ENCODE peak calls at places on chromosome 12, in four cellular contexts. S, B, T and V are unnamed samples. For H3K4me1, the result is how much of the 10 kb centered on the place peaks cover.

GRCh38 chr12:69298133-69298532 is 50.0 kb upstream of the LYZ start:
- DNase-seq in S (no peak), B (no peak), T (no peak), V (no peak)

GRCh38 chr12:110354172-110354780 is 49.2 kb downstream of the ANAPC7 start:
- DNase-seq in S (no peak), B (no peak), T (no peak), V (no peak)

GRCh38 chr12:129696952-129697351 is 206.9 kb downstream of the TMEM132D start:
- DNase-seq in S (no peak), B (no peak), T (no peak), V (no peak)

GRCh38 chr12:38279756-38280155 is 36.8 kb upstream of the ALG10B start:
- DNase-seq in S (no peak), B (no peak), T (no peak), V (no peak)

GRCh38 chr12:104691661-104692334 is 235.1 kb downstream of the CHST11 start:
- DNase-seq in S (no peak), B (no peak), T (no peak), V (no peak)

GRCh38 chr12:18139989-18140596 is 50.1 kb upstream of the RERGL start:
- DNase-seq in S (no peak), B (no peak), T (peak), V (no peak)

GRCh38 chr12:119005832-119006360 is 24.6 kb downstream of the SRRM4 start:
- DNase-seq in S (no peak), B (no peak), T (no peak), V (no peak)

GRCh38 chr12:103431387-103431786 is 64.4 kb downstream of the C12orf42 start:
- DNase-seq in S (no peak), B (no peak), T (no peak), V (no peak)

GRCh38 chr12:65853489-65854157 is 29.3 kb downstream of the HMGA2 start:
- DNase-seq in S (no peak), B (no peak), T (no peak), V (no peak)

GRCh38 chr12:123445388-123446344 is 9.2 kb upstream of the RILPL2 start:
- DNase-seq in S (peak), B (no peak), T (no peak), V (peak)

GRCh38 chr12:64452559-64453329 is 824 bp downstream of the TBK1 start:
- DNase-seq in S (no peak), B (no peak), T (peak), V (no peak)

GRCh38 chr12:34400986-34401658 is 378.8 kb downstream of the ALG10 start:
- DNase-seq in S (peak), B (peak), T (no peak), V (peak)

GRCh38 chr12:112967306-112967705 is 11.0 kb upstream of the OAS2 start:
- DNase-seq in S (no peak), B (no peak), T (no peak), V (no peak)

GRCh38 chr12:102510463-102510862 is 30.1 kb upstream of the IGF1 start:
- DNase-seq in S (no peak), B (no peak), T (no peak), V (no peak)

GRCh38 chr12:107504503-107504885 is 181.1 kb upstream of the PWP1 start:
- DNase-seq in S (no peak), B (no peak), T (no peak), V (no peak)

GRCh38 chr12:95102916-95103671 is 29.7 kb upstream of the NR2C1 start:
- DNase-seq in S (no peak), B (no peak), T (no peak), V (no peak)

GRCh38 chr12:15550778-15551177 is 228.5 kb downstream of the PTPRO start:
- DNase-seq in S (no peak), B (no peak), T (no peak), V (no peak)

GRCh38 chr12:92170050-92170449 is 24.4 kb upstream of the BTG1 start:
- DNase-seq in S (no peak), B (no peak), T (no peak), V (no peak)

GRCh38 chr12:103144278-103144677 is 186.8 kb downstream of the ASCL1 start:
- DNase-seq in S (no peak), B (no peak), T (no peak), V (no peak)

GRCh38 chr12:117587646-117588287 is 226.3 kb upstream of the NOS1 start:
- DNase-seq in S (no peak), B (peak), T (peak), V (no peak)

GRCh38 chr12:124814741-124815613 is 48.7 kb downstream of the SCARB1 start:
- DNase-seq in S (no peak), B (peak), T (no peak), V (no peak)

GRCh38 chr12:45737638-45738037 is 8.1 kb downstream of the ARID2 start:
- DNase-seq in S (no peak), B (no peak), T (no peak), V (no peak)

GRCh38 chr12:124130717-124131670 is 158.0 kb downstream of the ZNF664 start:
- DNase-seq in S (no peak), B (no peak), T (peak), V (no peak)

GRCh38 chr12:6696690-6697583 is 3.7 kb downstream of the PIANP start:
- DNase-seq in S (no peak), B (no peak), T (no peak), V (no peak)

GRCh38 chr12:8605057-8605456 is 7.6 kb downstream of the AICDA start:
- DNase-seq in S (no peak), B (no peak), T (peak), V (no peak)

GRCh38 chr12:53067993-53068770 is 11.0 kb downstream of the SPRYD3 start:
- DNase-seq in S (peak), B (no peak), T (no peak), V (no peak)

GRCh38 chr12:6341439-6342139 is at the start of gene TNFRSF1A:
- DNase-seq in S (peak), B (peak), T (peak), V (peak)

DNA sequence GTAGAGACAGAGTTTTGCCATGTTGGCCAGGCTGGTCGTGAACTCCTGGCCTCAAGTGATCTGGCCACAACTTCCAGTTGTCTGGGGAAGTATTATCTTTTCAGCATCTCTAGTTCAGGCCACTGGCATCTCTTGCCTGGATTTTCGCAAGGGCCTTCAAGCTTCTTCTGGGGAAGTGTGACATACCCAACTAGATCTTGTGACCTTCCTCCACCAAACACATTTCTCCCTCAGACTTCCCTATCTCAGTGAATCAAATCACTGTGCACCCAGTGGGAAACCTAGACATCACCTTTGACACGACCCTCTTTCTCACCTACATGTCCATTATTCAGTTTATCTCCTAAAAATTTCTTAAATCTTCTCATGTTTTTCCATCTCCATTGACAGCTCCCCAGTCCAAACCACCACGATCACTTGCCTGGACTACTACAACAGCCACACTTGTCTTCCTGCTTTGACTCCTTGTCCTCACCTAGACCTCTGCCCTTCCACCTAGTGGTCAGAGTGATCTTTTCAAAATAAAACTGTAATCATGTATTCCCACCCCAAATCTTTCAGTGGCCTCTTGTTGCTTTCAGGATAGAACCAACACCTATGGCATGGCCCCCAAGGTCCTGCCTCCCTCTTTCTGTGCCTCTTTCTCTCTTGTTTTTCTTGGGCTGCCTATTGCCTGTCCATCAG is 3.3 kb downstream of the EEF1AKMT3 start:
- DNase-seq in S (no peak), B (no peak), T (peak), V (no peak)
- TF ChIP-seq CTCF in S (no peak), B (no peak), T (peak), V (no peak)

GRCh38 chr12:108567974-108568652 is 5.7 kb downstream of the ISCU start:
- DNase-seq in S (no peak), B (no peak), T (no peak), V (no peak)
- H3K4me1 ChIP-seq in S (under half), B (under half), T (under half), V (under half)

GRCh38 chr12:27161458-27162228 is 79.3 kb upstream of the C12orf71 start:
- DNase-seq in S (no peak), B (no peak), T (no peak), V (no peak)
- H3K4me3 ChIP-seq in S (no peak), B (no peak), T (no peak), V (no peak)

DNA sequence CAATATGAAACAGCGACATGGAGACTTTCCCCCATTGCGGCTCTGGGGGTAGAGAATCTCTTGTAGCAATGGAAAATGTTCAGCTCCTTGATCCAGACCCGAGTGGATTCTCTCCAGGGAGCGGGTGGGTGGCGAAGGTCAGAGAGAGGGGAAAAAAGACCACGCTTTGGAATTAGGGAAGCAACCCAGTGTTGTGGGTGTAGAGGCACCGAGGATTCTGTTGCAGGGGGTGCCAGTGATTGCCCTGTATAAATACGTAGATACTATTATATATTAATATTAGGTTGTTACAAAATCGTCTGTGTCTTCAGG is 136.1 kb upstream of the KRAS start:
- DNase-seq in S (peak), B (peak), T (no peak), V (no peak)
- TF ChIP-seq CTCF in S (no peak), B (no peak), T (no peak), V (no peak)

GRCh38 chr12:62270384-62270783 is 10.2 kb downstream of the USP15 start:
- DNase-seq in S (no peak), B (no peak), T (no peak), V (no peak)

GRCh38 chr12:62270872-62271271 is 10.7 kb downstream of the USP15 start:
- DNase-seq in S (no peak), B (no peak), T (no peak), V (no peak)

GRCh38 chr12:62269464-62270228 is 9.4 kb downstream of the USP15 start:
- DNase-seq in S (no peak), B (no peak), T (no peak), V (no peak)

GRCh38 chr12:62273724-62274380 is 13.6 kb downstream of the USP15 start:
- DNase-seq in S (no peak), B (peak), T (no peak), V (no peak)

GRCh38 chr12:62272936-62273552 is 12.8 kb downstream of the USP15 start:
- DNase-seq in S (no peak), B (no peak), T (no peak), V (no peak)
- H3K4me1 ChIP-seq in S (under half), B (half or more), T (under half), V (under half)

DNA sequence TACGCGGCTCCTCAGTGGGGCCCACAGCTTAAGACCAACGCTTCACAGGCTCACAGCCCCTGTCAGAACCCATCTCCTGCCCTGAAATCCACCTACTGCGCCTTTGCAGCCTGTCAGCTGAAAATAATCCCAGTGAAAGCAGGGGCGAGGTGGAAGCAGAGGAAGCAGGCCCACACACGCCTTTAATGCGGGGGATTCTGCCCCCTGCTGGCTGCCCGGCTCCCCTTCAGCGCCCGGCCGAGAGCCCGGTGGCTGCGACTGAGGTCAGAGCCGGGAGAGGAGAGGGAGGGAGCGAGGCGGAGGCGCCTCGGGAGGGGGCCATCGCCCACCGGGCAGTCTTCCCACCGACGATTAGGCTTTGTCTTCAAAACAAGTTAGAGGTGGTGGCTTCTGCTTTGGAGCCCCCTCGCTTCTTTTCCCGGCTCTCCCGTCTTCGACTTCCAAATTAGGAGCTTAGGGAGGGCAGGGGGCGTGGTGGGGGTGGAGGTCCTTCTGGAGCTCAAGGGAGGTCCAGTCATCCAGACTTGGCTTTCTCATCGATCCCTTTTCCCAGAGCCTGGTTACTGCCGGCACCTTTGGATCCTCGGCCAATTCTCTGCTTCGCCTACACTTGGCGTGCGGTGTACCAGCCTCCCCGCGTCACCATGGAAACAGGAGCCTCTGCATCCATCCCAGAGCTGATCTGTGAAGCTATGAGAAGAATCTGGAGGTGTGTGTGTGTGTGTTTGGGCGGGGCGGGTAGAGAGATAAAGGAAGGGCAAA is 25.2 kb upstream of the RND1 start:
- DNase-seq in S (peak), B (peak), T (peak), V (peak)
- H3K4me3 ChIP-seq in S (no peak), B (no peak), T (peak), V (peak)

GRCh38 chr12:3431685-3432084 is 59.3 kb upstream of the PRMT8 start:
- DNase-seq in S (no peak), B (no peak), T (no peak), V (no peak)

GRCh38 chr12:3432176-3432742 is 58.7 kb upstream of the PRMT8 start:
- DNase-seq in S (no peak), B (peak), T (peak), V (no peak)

GRCh38 chr12:3428631-3429030 is 62.4 kb upstream of the PRMT8 start:
- DNase-seq in S (no peak), B (no peak), T (no peak), V (no peak)

GRCh38 chr12:3432868-3433267 is 58.1 kb upstream of the PRMT8 start:
- DNase-seq in S (no peak), B (no peak), T (no peak), V (no peak)

DNA sequence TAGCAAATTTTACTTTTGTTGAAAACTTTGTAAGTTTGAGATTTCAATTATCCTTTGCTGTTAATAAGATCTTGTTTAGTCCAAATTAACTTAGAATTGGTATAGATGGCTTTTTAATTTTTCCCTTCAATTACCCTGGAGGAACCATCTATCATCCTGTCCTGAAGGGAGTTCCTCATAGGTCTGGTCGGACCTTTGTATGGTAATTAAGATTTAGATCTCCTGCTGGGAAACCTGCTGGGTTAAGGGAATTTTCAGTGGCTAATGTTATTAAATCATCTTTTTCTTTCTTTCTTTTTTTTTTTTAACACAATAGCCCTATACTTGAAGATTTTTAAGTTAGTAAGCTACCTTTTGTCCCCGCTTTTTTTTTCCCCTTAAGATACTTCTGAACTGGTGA is 63.0 kb upstream of the PRMT8 start:
- DNase-seq in S (no peak), B (no peak), T (no peak), V (no peak)
- TF ChIP-seq CTCF in S (no peak), B (no peak), T (no peak), V (no peak)

DNA sequence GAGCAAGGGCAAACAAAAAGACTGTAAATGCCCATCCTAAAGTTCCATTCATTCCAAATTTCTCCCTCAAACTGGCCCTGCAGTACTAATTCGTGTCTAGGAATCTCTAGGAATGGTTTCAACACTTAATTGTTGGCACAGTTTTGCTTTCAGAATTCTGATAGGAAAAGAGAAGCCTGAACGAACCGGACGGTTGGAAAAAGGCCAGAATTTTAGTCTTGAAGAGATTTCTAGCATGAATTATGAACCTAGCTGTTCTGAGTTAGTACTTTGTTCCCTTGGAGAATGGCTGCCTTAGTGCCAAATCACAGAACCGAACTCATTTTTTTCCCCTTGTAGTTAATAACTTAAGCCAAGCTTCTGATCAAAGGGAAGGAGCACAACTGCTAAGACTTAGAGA is 262.6 kb downstream of the ADAMTS20 start:
- DNase-seq in S (peak), B (no peak), T (no peak), V (no peak)
- H3K4me1 ChIP-seq in S (under half), B (under half), T (under half), V (under half)

GRCh38 chr12:73308079-73308478 is 1035.9 kb downstream of the TRHDE start:
- DNase-seq in S (no peak), B (no peak), T (no peak), V (no peak)
- H3K4me3 ChIP-seq in S (no peak), B (no peak), T (no peak), V (no peak)

GRCh38 chr12:66921151-66921550 is 242.3 kb upstream of the GRIP1 start:
- DNase-seq in S (no peak), B (no peak), T (no peak), V (no peak)
- TF ChIP-seq CTCF in S (no peak), B (no peak), T (no peak), V (no peak)